ENCODE peak calls at places on chromosomes 12 and 14, in six cellular contexts. K is AG09319; O is NCI-H774; H is endothelial cell; F is GM12864; E is naive thymus-derived CD4-positive, alpha-beta T cell. J is an unnamed sample.
A peak's percentile ranks its signal among the peaks of the same experiment; 100 is the strongest.

GRCh38 chr14:72810201-72810600 is 83.7 kb downstream of the DPF3 start:
- DNase-seq in K (no peak), O (no peak), H (no peak), F (no peak), E (peak; percentile 68), J (no peak)

GRCh38 chr12:67720383-67720856 is 71.9 kb downstream of the DYRK2 start:
- DNase-seq in K (peak; percentile 57), O (no peak), H (no peak), F (no peak), E (no peak), J (no peak)

GRCh38 chr14:66595394-66595793 is 87.4 kb downstream of the GPHN start:
- DNase-seq in K (no peak), O (no peak), H (no peak), F (no peak), E (no peak), J (no peak)

GRCh38 chr14:37655418-37655817 is 60.0 kb downstream of the TTC6 start:
- DNase-seq in K (no peak), O (no peak), H (no peak), F (no peak), E (no peak), J (no peak)

GRCh38 chr12:79707830-79708229 is 17.1 kb upstream of the PAWR start:
- DNase-seq in K (no peak), O (no peak), H (no peak), F (no peak), E (no peak), J (no peak)

GRCh38 chr14:81298911-81299310 is 78.2 kb upstream of the GTF2A1 start:
- DNase-seq in K (no peak), O (no peak), H (no peak), F (no peak), E (no peak), J (no peak)

GRCh38 chr12:16348435-16349131 is 1.1 kb downstream of the MGST1 start:
- DNase-seq in K (no peak), O (no peak), H (no peak), F (no peak), E (no peak), J (no peak)

GRCh38 chr12:24742378-24742777 is 206.5 kb downstream of the BCAT1 start:
- DNase-seq in K (no peak), O (no peak), H (no peak), F (no peak), E (no peak), J (no peak)

GRCh38 chr12:14883663-14884062 is 2.0 kb downstream of the MGP start:
- DNase-seq in K (no peak), O (no peak), H (no peak), F (no peak), E (no peak), J (peak; percentile 38)

GRCh38 chr12:92065018-92065499 is 80.6 kb downstream of the BTG1 start:
- DNase-seq in K (no peak), O (peak; percentile 74), H (no peak), F (peak; percentile 62), E (no peak), J (peak; percentile 77)

GRCh38 chr12:9132008-9132535 is 16.4 kb upstream of the A2M start:
- DNase-seq in K (no peak), O (no peak), H (no peak), F (no peak), E (no peak), J (no peak)

GRCh38 chr12:58540480-58541299 is 379.6 kb downstream of the LRIG3 start:
- DNase-seq in K (peak; percentile 79), O (peak; percentile 95), H (peak; percentile 75), F (peak; percentile 4), E (no peak), J (peak; percentile 29)

GRCh38 chr12:126040307-126040706 is 975.1 kb downstream of the AACS start:
- DNase-seq in K (no peak), O (no peak), H (no peak), F (no peak), E (no peak), J (no peak)

GRCh38 chr14:24806061-24806678 is 172.2 kb upstream of the GZMB start:
- DNase-seq in K (no peak), O (peak; percentile 28), H (peak; percentile 78), F (peak; percentile 7), E (peak; percentile 25), J (no peak)

GRCh38 chr12:30795660-30796507 is 41.1 kb upstream of the CAPRIN2 start:
- DNase-seq in K (no peak), O (peak; percentile 33), H (peak; percentile 72), F (no peak), E (peak; percentile 64), J (peak; percentile 32)

GRCh38 chr14:75911883-75912282 is 69.9 kb downstream of the TGFB3 start:
- DNase-seq in K (no peak), O (no peak), H (peak; percentile 44), F (no peak), E (no peak), J (no peak)

GRCh38 chr12:70994217-70994788 is 73.8 kb upstream of the PTPRR start:
- DNase-seq in K (peak; percentile 92), O (no peak), H (no peak), F (no peak), E (no peak), J (no peak)

GRCh38 chr12:25996677-25997076 is 38.2 kb downstream of the RASSF8 start:
- DNase-seq in K (no peak), O (no peak), H (no peak), F (no peak), E (no peak), J (no peak)

GRCh38 chr14:106039400-106039799 is 513.0 kb downstream of the TMEM121 start:
- DNase-seq in K (no peak), O (no peak), H (no peak), F (no peak), E (peak; percentile 50), J (no peak)

GRCh38 chr12:90999946-91000345 is 4.8 kb downstream of the EPYC start:
- DNase-seq in K (no peak), O (no peak), H (no peak), F (no peak), E (no peak), J (no peak)

GRCh38 chr14:50064993-50065392 is 51.4 kb downstream of the VCPKMT start:
- DNase-seq in K (no peak), O (no peak), H (no peak), F (peak; percentile 97), E (peak; percentile 61), J (no peak)

GRCh38 chr12:40117818-40118217 is 11.9 kb upstream of the SLC2A13 start:
- DNase-seq in K (no peak), O (no peak), H (no peak), F (peak; percentile 37), E (no peak), J (no peak)

GRCh38 chr14:23164250-23164649 is 19.2 kb downstream of the SLC7A8 start:
- DNase-seq in K (no peak), O (no peak), H (no peak), F (no peak), E (no peak), J (no peak)

GRCh38 chr14:66939409-66939808 is 249.8 kb upstream of the GARIN2 start:
- DNase-seq in K (no peak), O (no peak), H (no peak), F (no peak), E (no peak), J (no peak)

GRCh38 chr12:1815108-1815507 is 5.3 kb upstream of the LRTM2 start:
- DNase-seq in K (no peak), O (no peak), H (no peak), F (no peak), E (no peak), J (no peak)

GRCh38 chr12:65584041-65584440 is 240.2 kb upstream of the HMGA2 start:
- DNase-seq in K (no peak), O (no peak), H (no peak), F (no peak), E (no peak), J (no peak)

GRCh38 chr12:116366824-116367223 is 89.3 kb upstream of the MED13L start:
- DNase-seq in K (no peak), O (no peak), H (no peak), F (no peak), E (no peak), J (no peak)

GRCh38 chr12:42741771-42742510 is 152.4 kb upstream of the PRICKLE1 start:
- DNase-seq in K (no peak), O (no peak), H (no peak), F (no peak), E (no peak), J (no peak)

J was measured in NCI-H1105.